ENCODE peak calls at places on chromosomes 1 and 21, in nine cellular contexts. F is pons; H is activated CD4-positive, alpha-beta T cell treated with anti-CD3 and anti-CD28 coated beads for 48 hours; T is A549; X is Calu3; O is GM19239; G is kidney; R is DMS53; V is AG08396. N is an unnamed sample.

GRCh38 chr1:62070384-62071011 is 124.2 kb upstream of the L1TD1 start:
- DNase-seq in R (peak; percentile 44), F (no peak), T (peak; percentile 11), V (no peak), O (no peak), G (no peak), X (peak; percentile 14), H (peak; percentile 17), N (no peak)

GRCh38 chr1:7378346-7379130 is 392.6 kb upstream of the VAMP3 start:
- DNase-seq in G (no peak), R (peak; percentile 16), V (no peak), X (no peak), O (no peak), H (no peak), T (no peak), F (no peak), N (no peak)

GRCh38 chr1:58881471-58881994 is 97.7 kb upstream of the JUN start:
- DNase-seq in V (peak; percentile 49), R (peak; percentile 72), G (peak; percentile 89), T (peak; percentile 64), O (no peak), X (peak; percentile 79), F (no peak), H (no peak), N (peak; percentile 71)

GRCh38 chr1:107687846-107688753 is 276.9 kb downstream of the VAV3 start:
- DNase-seq in F (no peak), G (no peak), X (peak; percentile 44), O (no peak), V (no peak), H (no peak), R (no peak), T (peak; percentile 16), N (no peak)

GRCh38 chr1:63864224-63864623 is 90.4 kb downstream of the ROR1 start:
- DNase-seq in H (no peak), R (no peak), X (no peak), F (no peak), V (no peak), T (no peak), G (no peak), O (no peak), N (no peak)

GRCh38 chr1:6310116-6310848 is 49.4 kb upstream of the GPR153 start:
- DNase-seq in F (no peak), T (no peak), X (no peak), V (no peak), H (no peak), O (no peak), R (no peak), G (no peak), N (no peak)

GRCh38 chr1:212671342-212672031 is 28.2 kb downstream of the BATF3 start:
- DNase-seq in O (no peak), X (peak; percentile 26), F (peak; percentile 88), R (peak; percentile 98), V (peak; percentile 31), H (no peak), G (no peak), T (no peak), N (peak; percentile 39)

GRCh38 chr1:36160949-36161485 is 5.1 kb downstream of the MAP7D1 start:
- DNase-seq in H (peak; percentile 86), O (no peak), R (peak; percentile 26), V (peak; percentile 81), X (peak; percentile 65), F (peak; percentile 65), G (peak; percentile 88), T (peak; percentile 48), N (peak; percentile 54)

GRCh38 chr1:214615111-214615510 is 12.1 kb downstream of the CENPF start:
- DNase-seq in O (no peak), X (no peak), F (no peak), R (no peak), T (peak; percentile 16), V (peak; percentile 36), H (no peak), G (no peak), N (no peak)

GRCh38 chr1:67853704-67854103 is 20.4 kb upstream of the GNG12 start:
- DNase-seq in O (no peak), V (peak; percentile 77), F (peak; percentile 51), H (peak; percentile 29), R (peak; percentile 97), X (peak; percentile 83), G (peak; percentile 64), T (peak; percentile 59), N (peak; percentile 65)

GRCh38 chr1:223771469-223771813 is 59.1 kb downstream of the CAPN2 start:
- DNase-seq in O (no peak), V (no peak), X (no peak), F (no peak), G (no peak), T (no peak), R (no peak), H (no peak), N (no peak)

GRCh38 chr21:42574234-42575027 is 60.8 kb downstream of the SLC37A1 start:
- DNase-seq in T (no peak), X (peak; percentile 5), O (no peak), F (no peak), G (peak; percentile 55), R (peak; percentile 8), H (no peak), V (peak; percentile 51), N (no peak)

GRCh38 chr1:163535807-163536206 is 214.1 kb downstream of the NUF2 start:
- DNase-seq in G (no peak), R (peak; percentile 62), O (no peak), F (no peak), V (peak; percentile 24), T (no peak), X (no peak), H (no peak), N (no peak)

GRCh38 chr1:26290416-26291261 is 10.8 kb downstream of the SH3BGRL3 start:
- DNase-seq in T (no peak), G (peak; percentile 71), O (no peak), X (no peak), R (no peak), V (no peak), F (no peak), H (no peak), N (no peak)

GRCh38 chr1:145990249-145991097 is 5.9 kb downstream of the TXNIP start:
- DNase-seq in V (no peak), H (no peak), O (no peak), F (no peak), R (peak; percentile 74), G (no peak), T (no peak), X (no peak), N (no peak)

GRCh38 chr1:7678491-7679158 is 92.5 kb upstream of the VAMP3 start:
- DNase-seq in T (no peak), V (no peak), X (no peak), R (no peak), F (no peak), H (no peak), G (peak; percentile 51), O (no peak), N (no peak)

GRCh38 chr1:147741075-147741474 is 19.3 kb downstream of the GJA5 start:
- DNase-seq in O (no peak), H (no peak), R (no peak), V (no peak), F (no peak), G (no peak), T (no peak), X (no peak), N (no peak)

GRCh38 chr1:168206111-168206510 is 19.7 kb upstream of the SFT2D2 start:
- DNase-seq in R (no peak), H (no peak), F (no peak), X (no peak), O (no peak), G (no peak), T (no peak), V (no peak), N (no peak)

GRCh38 chr1:185453496-185454192 is 136.6 kb upstream of the IVNS1ABP start:
- DNase-seq in F (no peak), G (no peak), H (no peak), X (no peak), R (no peak), O (no peak), T (no peak), V (peak; percentile 22), N (no peak)

GRCh38 chr1:7007902-7008301 is 222.6 kb downstream of the CAMTA1 start:
- DNase-seq in H (no peak), T (no peak), O (no peak), V (no peak), F (no peak), G (no peak), X (no peak), R (no peak), N (no peak)

GRCh38 chr1:29655945-29656866 is 419.9 kb downstream of the PTPRU start:
- DNase-seq in G (no peak), X (peak; percentile 48), V (peak; percentile 30), R (no peak), F (no peak), O (no peak), T (no peak), H (peak; percentile 18), N (no peak)

GRCh38 chr1:63277195-63278192 is 44.9 kb upstream of the FOXD3 start:
- DNase-seq in T (no peak), X (no peak), O (no peak), V (no peak), R (no peak), G (no peak), F (no peak), H (no peak), N (no peak)

GRCh38 chr1:172658871-172659453 is at the start of gene FASLG:
- DNase-seq in V (no peak), X (no peak), G (peak; percentile 56), H (peak; percentile 79), T (no peak), F (no peak), R (no peak), O (no peak), N (no peak)

GRCh38 chr1:27342391-27342777 is 562 bp downstream of the SYTL1 start:
- DNase-seq in F (no peak), R (peak; percentile 60), X (no peak), V (no peak), H (peak; percentile 62), O (no peak), G (peak; percentile 46), T (no peak), N (no peak)

GRCh38 chr1:218380125-218380977 is 35.2 kb downstream of the TGFB2 start:
- DNase-seq in O (no peak), H (no peak), X (peak; percentile 76), T (peak; percentile 59), F (no peak), R (peak; percentile 72), V (peak; percentile 27), G (no peak), N (peak; percentile 63)

GRCh38 chr1:33428661-33429060 is 2.2 kb downstream of the PHC2 start:
- DNase-seq in F (no peak), X (no peak), O (no peak), V (no peak), T (no peak), H (no peak), R (no peak), G (no peak), N (no peak)

GRCh38 chr1:185284533-185285244 is 32.4 kb downstream of the IVNS1ABP start:
- DNase-seq in F (no peak), R (no peak), G (no peak), O (no peak), H (peak; percentile 17), T (no peak), V (no peak), X (no peak), N (no peak)

GRCh38 chr1:47703981-47704596 is 266.2 kb downstream of the FOXD2 start:
- DNase-seq in G (no peak), O (no peak), X (no peak), R (peak; percentile 64), V (peak; percentile 69), F (no peak), T (peak; percentile 15), H (no peak), N (no peak)

GRCh38 chr1:45752441-45753052 is 2.1 kb upstream of the IPP start:
- DNase-seq in O (no peak), R (peak; percentile 10), T (no peak), F (no peak), V (peak; percentile 10), H (no peak), G (no peak), X (no peak), N (no peak)

GRCh38 chr1:248618878-248619277 is 16.0 kb downstream of the OR2T11 start:
- DNase-seq in X (peak; percentile 42), T (peak; percentile 23), R (peak; percentile 85), H (peak; percentile 75), V (peak; percentile 21), O (no peak), G (no peak), F (peak; percentile 59), N (peak; percentile 62)

GRCh38 chr1:47729685-47730084 is 267.5 kb downstream of the TRABD2B start:
- DNase-seq in G (no peak), V (no peak), X (no peak), H (no peak), F (no peak), T (no peak), O (no peak), R (no peak), N (no peak)